ENCODE peak calls at places on chromosome 9, in four cellular contexts. D is endothelial cell of umbilical vein, Z is MM.1S, Y is GM23248. A is an unnamed sample.

GRCh38 chr9:77779010-77779409 is 130.9 kb upstream of the GNA14 start:
- DNase-seq in D (no peak), Z (no peak), Y (no peak), A (no peak)

GRCh38 chr9:83706703-83707517 is 848 bp downstream of the UBQLN1 start:
- DNase-seq in D (peak), Z (peak), Y (peak), A (peak)

GRCh38 chr9:85603920-85604319 is 137.8 kb downstream of the AGTPBP1 start:
- DNase-seq in D (no peak), Z (no peak), Y (no peak), A (no peak)

GRCh38 chr9:90970603-90971002 is 169.0 kb downstream of the SYK start:
- DNase-seq in D (no peak), Z (no peak), Y (peak), A (no peak)

GRCh38 chr9:78430387-78430786 is 133.5 kb downstream of the PSAT1 start:
- DNase-seq in D (no peak), Z (no peak), Y (no peak), A (no peak)

GRCh38 chr9:1604942-1605560 is 410.1 kb upstream of the SMARCA2 start:
- DNase-seq in D (no peak), Z (peak), Y (peak), A (peak)

GRCh38 chr9:129836342-129837007 is 1.2 kb downstream of the USP20 start:
- DNase-seq in D (no peak), Z (no peak), Y (peak), A (no peak)

GRCh38 chr9:131682261-131682660 is 57.6 kb downstream of the RAPGEF1 start:
- DNase-seq in D (peak), Z (no peak), Y (no peak), A (no peak)

GRCh38 chr9:80552931-80553330 is 981.2 kb downstream of the TLE4 start:
- DNase-seq in D (no peak), Z (no peak), Y (peak), A (no peak)

GRCh38 chr9:3857673-3858072 is 331.9 kb upstream of the RFX3 start:
- DNase-seq in D (no peak), Z (no peak), Y (peak), A (peak)

GRCh38 chr9:124137009-124137943 is 120.5 kb upstream of the NEK6 start:
- DNase-seq in D (no peak), Z (peak), Y (peak), A (no peak)
- H2AFZ ChIP-seq in D (no peak), Z (peak), Y (no peak), A (no peak)

GRCh38 chr9:92682269-92682668 is 12.3 kb upstream of the IPPK start:
- DNase-seq in D (no peak), Z (no peak), Y (no peak), A (no peak)
- H2AFZ ChIP-seq in D (no peak), Z (no peak), Y (no peak), A (no peak)

DNA sequence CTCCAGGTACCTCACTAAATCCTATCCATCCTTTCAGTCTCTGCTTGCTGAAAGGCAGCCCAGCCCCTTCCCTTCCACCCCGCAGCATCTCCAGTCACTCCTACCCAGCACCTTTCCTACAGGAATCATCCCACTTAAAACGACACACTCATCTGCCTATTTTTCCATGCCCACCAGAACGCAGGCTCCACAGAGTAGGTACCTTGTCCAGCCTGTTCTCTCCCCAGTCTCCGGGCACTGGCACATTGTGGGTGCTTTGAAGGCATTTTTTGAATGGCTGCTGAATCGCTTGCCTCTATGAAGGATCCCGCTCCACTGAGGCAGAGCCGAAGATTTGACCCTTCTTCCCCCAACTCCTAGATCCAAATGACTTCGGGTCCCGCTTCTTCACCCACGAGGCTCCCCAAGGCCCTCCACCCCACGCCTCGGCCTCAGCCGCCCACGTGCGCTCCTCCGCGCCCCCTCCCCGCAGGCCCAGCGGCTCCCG is 15.6 kb downstream of the LHX6 start:
- DNase-seq in D (no peak), Z (no peak), Y (no peak), A (no peak)
- H2AFZ ChIP-seq in D (no peak), Z (no peak), Y (peak), A (no peak)

DNA sequence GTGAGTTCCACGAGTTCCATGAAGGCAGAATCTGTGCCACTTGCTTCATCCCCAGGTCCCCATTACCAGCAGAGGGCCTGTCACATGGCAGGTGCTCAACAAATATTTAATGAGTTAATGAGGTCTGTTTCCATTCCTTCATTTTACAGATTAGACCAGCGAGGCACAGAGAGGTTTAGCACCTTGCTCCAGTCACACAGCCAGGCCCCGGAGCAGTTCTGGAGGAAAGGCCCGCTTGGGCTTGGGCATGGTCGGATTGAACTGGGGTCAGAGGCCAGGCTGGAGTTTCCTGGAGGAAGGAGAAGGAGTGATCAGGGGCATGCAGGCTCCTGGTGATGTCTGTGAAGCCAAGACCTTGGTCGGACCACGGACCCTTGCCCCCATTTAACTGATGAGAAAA is 4.0 kb upstream of the ST6GALNAC4 start:
- DNase-seq in D (no peak), Z (no peak), Y (no peak), A (no peak)
- H2AFZ ChIP-seq in D (no peak), Z (no peak), Y (no peak), A (no peak)

A was measured in fibroblast of lung.